ENCODE peak calls at places on chromosomes 11 and 22, in ten cellular contexts. G is esophagus squamous epithelium; O is activated CD8-positive, alpha-beta memory T cell treated with anti-CD3 and anti-CD28 coated beads for 4 hours; A is glutamatergic neuron; L is stimulated activated CD4-positive, alpha-beta T cell treated with anti-CD3 and anti-CD28 coated beads, TNF-alpha, amount 100 ng/mL, for 1 hour; D is NCI-H1105 treated with DMSO at 0.1 percent for 48 hours; Z is activated CD4-positive, CD25-positive, alpha-beta regulatory T cell; U is ELR; Q is smooth muscle cell of the brain vasculature; H is fibroblast of lung. E is an unnamed sample.

GRCh38 chr11:44615913-44616806 is 50.7 kb downstream of the CD82 start:
- DNase-seq in Q (no peak), O (no peak), A (no peak), H (no peak), L (no peak), Z (no peak), U (no peak), D (no peak), G (no peak), E (peak)

GRCh38 chr11:37916331-37916730 is 1318.3 kb upstream of the RAG2 start:
- DNase-seq in U (no peak), L (no peak), Z (no peak), D (no peak), H (peak), O (no peak), Q (no peak), A (no peak), G (no peak), E (no peak)

GRCh38 chr11:35822815-35823495 is 120.9 kb upstream of the LDLRAD3 start:
- DNase-seq in A (no peak), H (no peak), L (no peak), D (peak), Z (no peak), O (no peak), G (no peak), U (no peak), Q (no peak), E (no peak)

GRCh38 chr11:76615950-76616349 is 54.6 kb downstream of the LRRC32 start:
- DNase-seq in U (no peak), G (no peak), O (no peak), Q (no peak), A (no peak), L (no peak), Z (no peak), D (no peak), H (peak), E (peak)

GRCh38 chr11:26228778-26229177 is 103.2 kb upstream of the ANO3 start:
- DNase-seq in U (peak), Z (no peak), G (no peak), O (no peak), Q (no peak), H (peak), L (no peak), A (no peak), D (no peak), E (no peak)

GRCh38 chr11:29432719-29433325 is 584.0 kb downstream of the KCNA4 start:
- DNase-seq in O (no peak), U (peak), L (no peak), Z (no peak), G (no peak), A (no peak), D (peak), H (no peak), Q (no peak), E (no peak)

GRCh38 chr11:88656960-88657738 is 319.6 kb upstream of the CTSC start:
- DNase-seq in Z (no peak), A (no peak), Q (no peak), H (no peak), U (no peak), O (no peak), G (no peak), D (no peak), L (no peak), E (no peak)

GRCh38 chr22:39845522-39845921 is 48.0 kb downstream of the ENTHD1 start:
- DNase-seq in A (no peak), H (no peak), L (no peak), O (no peak), Q (no peak), G (no peak), Z (no peak), U (no peak), D (no peak), E (no peak)

GRCh38 chr11:75468534-75469340 is 35.7 kb upstream of the KLHL35 start:
- DNase-seq in Q (peak), A (no peak), L (no peak), Z (no peak), U (peak), G (no peak), H (peak), O (no peak), D (no peak), E (peak)

GRCh38 chr11:114001416-114001815 is 26.5 kb downstream of the HTR3A start:
- DNase-seq in A (no peak), Z (no peak), G (no peak), Q (no peak), U (no peak), O (no peak), H (no peak), D (no peak), L (no peak), E (peak)